ENCODE peak calls at places on chromosome 9, in seven cellular contexts. G is HepG2, H is HCT116, B is H1, W is K562, V is GM12878, Z is endothelial cell of umbilical vein. I is an unnamed sample. For H3K9me3, the result is how much of the 10 kb centered on the place peaks cover.

GRCh38 chr9:91809581-91810285 is 140.3 kb downstream of the ROR2 start:
- DNase-seq in V (no peak), G (no peak), W (no peak), H (no peak), B (peak), Z (no peak), I (no peak)

GRCh38 chr9:96680812-96681499 is 25.8 kb upstream of the PRXL2C start:
- DNase-seq in B (no peak), G (no peak), W (peak), H (no peak), V (no peak), Z (no peak), I (no peak)

GRCh38 chr9:91534374-91534773 is 110.7 kb upstream of the NFIL3 start:
- DNase-seq in H (no peak), W (no peak), V (no peak), G (no peak), B (no peak), Z (no peak), I (no peak)

GRCh38 chr9:120136685-120137084 is 443.3 kb downstream of the CDK5RAP2 start:
- DNase-seq in W (no peak), B (no peak), Z (no peak), H (no peak), G (no peak), V (no peak), I (no peak)

GRCh38 chr9:122059214-122059978 is 33.7 kb downstream of the TTLL11 start:
- DNase-seq in W (no peak), B (no peak), V (no peak), Z (no peak), G (no peak), H (no peak), I (no peak)

GRCh38 chr9:103377667-103378066 is 382.5 kb downstream of the CYLC2 start:
- DNase-seq in Z (no peak), B (no peak), G (no peak), W (no peak), V (no peak), H (no peak), I (no peak)

GRCh38 chr9:3478549-3478953 is 47.2 kb downstream of the RFX3 start:
- DNase-seq in Z (peak), W (no peak), V (peak), B (no peak), H (no peak), G (peak), I (no peak)

GRCh38 chr9:107249131-107249533 is 33.9 kb upstream of the RAD23B start:
- DNase-seq in V (no peak), Z (no peak), W (no peak), H (no peak), B (no peak), G (peak), I (no peak)

GRCh38 chr9:7097785-7098420 is 340.1 kb downstream of the KDM4C start:
- DNase-seq in G (no peak), Z (peak), V (no peak), B (no peak), H (no peak), W (no peak), I (no peak)

GRCh38 chr9:135156525-135157510 is 69.3 kb downstream of the OLFM1 start:
- DNase-seq in B (peak), Z (peak), H (peak), G (peak), W (peak), V (no peak), I (peak)

GRCh38 chr9:6414291-6414690 is 1.3 kb downstream of the UHRF2 start:
- DNase-seq in V (no peak), W (no peak), B (no peak), G (no peak), Z (peak), H (no peak), I (no peak)

GRCh38 chr9:132384376-132384775 is 22.3 kb downstream of the TTF1 start:
- DNase-seq in H (no peak), G (no peak), Z (no peak), V (peak), B (no peak), W (no peak), I (no peak)

GRCh38 chr9:132381966-132382541 is 24.6 kb downstream of the TTF1 start:
- DNase-seq in W (no peak), Z (no peak), V (peak), B (no peak), H (no peak), G (no peak), I (no peak)

DNA sequence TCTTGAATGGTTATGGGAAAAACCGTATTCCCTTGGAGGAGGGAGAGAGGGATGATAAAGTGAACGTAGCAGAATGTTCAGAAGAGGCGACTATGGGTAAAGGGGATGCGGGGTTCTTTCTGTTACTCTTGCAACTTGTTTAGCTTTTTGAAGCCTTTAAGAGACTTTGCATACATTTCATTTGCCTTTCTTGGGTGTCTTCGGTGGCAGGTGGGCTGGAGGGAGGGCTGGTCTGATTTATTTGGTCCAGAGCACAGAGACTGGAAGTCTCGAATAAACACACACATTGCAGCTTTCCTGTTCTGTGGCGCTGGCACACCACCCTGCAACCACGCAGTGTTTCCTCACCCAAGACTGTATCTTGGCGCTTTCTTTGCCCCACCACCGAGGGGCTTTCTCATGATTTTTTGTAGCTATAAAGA is 23.2 kb downstream of the TTF1 start:
- DNase-seq in V (no peak), Z (no peak), B (no peak), H (no peak), G (no peak), W (no peak), I (no peak)
- TF ChIP-seq POLR2AphosphoS5 in V (peak), Z (no peak), B (no peak), H (no peak), G (no peak), W (no peak), I (no peak)

GRCh38 chr9:38423273-38423938 is 848 bp downstream of the IGFBPL1 start:
- DNase-seq in H (no peak), Z (no peak), W (no peak), B (no peak), V (no peak), G (no peak), I (no peak)
- TF ChIP-seq EZH2 in H (no peak), Z (no peak), W (no peak), B (no peak), V (no peak), G (no peak), I (no peak)

GRCh38 chr9:88308831-88309230 is 79.4 kb upstream of the SPIN1 start:
- DNase-seq in Z (no peak), V (no peak), G (no peak), W (no peak), H (no peak), B (no peak), I (no peak)
- H3K9me3 ChIP-seq in Z (under half), V (under half), G (under half), W (under half), H (under half), B (under half), I (under half)

GRCh38 chr9:34072868-34073590 is 24.3 kb upstream of the UBAP2 start:
- DNase-seq in V (no peak), W (no peak), H (no peak), G (peak), B (peak), Z (no peak), I (no peak)
- TF ChIP-seq POLR2AphosphoS5 in V (no peak), W (no peak), H (no peak), G (no peak), B (no peak), Z (no peak), I (no peak)

GRCh38 chr9:2243666-2244555 is 228.8 kb downstream of the SMARCA2 start:
- DNase-seq in Z (peak), G (no peak), V (no peak), W (no peak), H (no peak), B (no peak), I (no peak)

GRCh38 chr9:2241461-2241874 is 226.3 kb downstream of the SMARCA2 start:
- DNase-seq in H (no peak), W (no peak), B (peak), Z (peak), V (no peak), G (no peak), I (peak)

GRCh38 chr9:2242778-2243395 is 227.7 kb downstream of the SMARCA2 start:
- DNase-seq in H (no peak), V (no peak), B (no peak), Z (peak), G (no peak), W (no peak), I (no peak)

GRCh38 chr9:2241875-2242741 is 227.0 kb downstream of the SMARCA2 start:
- DNase-seq in G (peak), Z (peak), V (no peak), B (peak), W (peak), H (peak), I (peak)
- TF ChIP-seq EZH2 in G (no peak), Z (no peak), V (no peak), B (no peak), W (no peak), H (no peak), I (no peak)

DNA sequence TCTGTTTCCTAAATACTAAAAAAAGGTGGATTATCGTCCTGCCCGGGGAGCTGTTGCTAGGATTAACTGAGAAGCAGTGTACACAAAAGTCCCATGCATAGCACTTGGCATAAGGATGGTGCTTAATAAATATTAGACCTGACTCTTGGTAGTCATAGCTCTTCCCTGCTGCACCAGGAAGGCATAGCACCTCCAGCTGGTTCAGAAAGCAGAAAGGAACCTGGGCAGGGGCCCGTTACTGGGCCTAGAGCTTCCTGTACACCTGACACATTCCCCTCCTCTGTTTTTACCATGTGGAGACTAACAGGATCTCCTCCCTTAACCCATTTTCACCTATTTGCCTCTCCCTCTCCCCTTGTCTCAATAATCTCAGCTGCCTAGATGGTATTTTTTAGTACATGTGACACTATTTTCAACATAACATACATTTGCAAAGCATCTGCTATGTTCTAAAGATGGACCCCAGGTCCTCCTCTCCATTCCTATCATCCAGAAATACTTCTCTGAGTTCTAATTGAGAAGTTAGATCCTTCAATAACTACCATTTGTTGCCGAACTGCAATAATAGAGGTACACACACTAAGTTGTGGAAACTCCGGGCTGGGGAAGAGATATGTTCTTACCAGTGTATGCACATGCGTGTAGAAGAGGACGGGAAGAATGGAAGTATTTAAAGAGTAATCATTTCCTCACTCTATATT is 3.2 kb upstream of the ANP32B start:
- DNase-seq in G (no peak), W (no peak), Z (no peak), H (no peak), B (no peak), V (no peak), I (no peak)
- H3K9me3 ChIP-seq in G (under half), W (under half), Z (under half), H (under half), B (under half), V (under half), I (under half)

GRCh38 chr9:137606005-137606601 is 617 bp downstream of the ARRDC1 start:
- DNase-seq in G (no peak), V (no peak), B (no peak), H (no peak), W (no peak), Z (no peak), I (no peak)

GRCh38 chr9:137607141-137607857 is 1.8 kb downstream of the ARRDC1 start:
- DNase-seq in V (no peak), W (no peak), B (no peak), H (no peak), Z (no peak), G (no peak), I (no peak)

GRCh38 chr9:137606734-137607138 is 1.2 kb downstream of the ARRDC1 start:
- DNase-seq in G (no peak), W (no peak), Z (no peak), V (no peak), B (no peak), H (no peak), I (no peak)

GRCh38 chr9:137604345-137605145 is 941 bp upstream of the ARRDC1 start:
- DNase-seq in W (no peak), H (no peak), G (no peak), V (no peak), Z (no peak), B (no peak), I (no peak)

DNA sequence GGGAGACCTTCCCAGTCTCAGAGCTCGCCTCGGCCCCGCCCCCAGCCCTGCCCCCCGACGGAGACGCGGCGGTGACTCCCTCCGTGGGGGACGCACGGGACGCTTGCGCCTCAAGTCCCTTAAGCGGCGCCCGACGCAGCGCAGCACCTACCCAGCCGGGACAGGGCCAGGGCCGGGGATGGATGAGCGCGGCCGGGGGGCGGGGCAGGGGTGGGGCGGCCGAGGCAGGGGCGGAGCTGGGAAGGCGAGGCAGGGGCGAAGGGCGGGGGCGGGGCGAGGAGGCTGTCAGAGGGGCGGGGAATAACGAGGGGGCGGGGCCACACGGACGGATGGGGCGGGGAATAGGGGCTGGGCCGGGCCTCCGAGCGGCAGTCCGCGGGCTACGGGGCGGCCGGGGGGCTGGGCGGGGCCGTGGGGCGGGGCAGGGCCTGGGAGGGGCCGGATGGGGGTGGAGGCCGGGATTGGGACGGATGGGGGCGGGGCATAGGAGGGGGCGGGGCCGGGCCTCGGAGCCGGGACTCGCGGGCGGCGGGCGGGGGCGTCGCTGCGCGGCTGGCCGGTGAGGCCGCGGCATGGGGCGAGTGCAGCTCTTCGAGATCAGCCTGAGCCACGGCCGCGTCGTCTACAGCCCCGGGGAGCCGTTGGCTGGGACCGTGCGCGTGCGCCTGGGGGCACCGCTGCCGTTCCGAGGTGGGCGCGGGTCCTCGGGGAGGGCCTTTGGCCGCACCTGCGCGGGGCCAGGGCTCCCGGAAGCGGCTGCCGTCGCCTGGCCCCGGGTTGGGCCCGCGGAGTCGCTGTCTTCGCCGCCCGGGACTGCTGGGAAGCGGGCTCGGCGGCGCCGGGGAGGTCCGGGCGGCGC is at the start of gene ARRDC1:
- DNase-seq in H (peak), Z (peak), W (peak), G (peak), V (peak), B (peak), I (peak)
- TF ChIP-seq POLR2AphosphoS5 in H (peak), Z (peak), W (no peak), G (peak), V (peak), B (peak), I (peak)

GRCh38 chr9:69340631-69341030 is 15.6 kb downstream of the ENTREP1 start:
- DNase-seq in V (no peak), W (no peak), H (no peak), G (no peak), B (no peak), Z (no peak), I (no peak)
- TF ChIP-seq EZH2 in V (no peak), W (no peak), H (no peak), G (no peak), B (no peak), Z (no peak), I (no peak)

DNA sequence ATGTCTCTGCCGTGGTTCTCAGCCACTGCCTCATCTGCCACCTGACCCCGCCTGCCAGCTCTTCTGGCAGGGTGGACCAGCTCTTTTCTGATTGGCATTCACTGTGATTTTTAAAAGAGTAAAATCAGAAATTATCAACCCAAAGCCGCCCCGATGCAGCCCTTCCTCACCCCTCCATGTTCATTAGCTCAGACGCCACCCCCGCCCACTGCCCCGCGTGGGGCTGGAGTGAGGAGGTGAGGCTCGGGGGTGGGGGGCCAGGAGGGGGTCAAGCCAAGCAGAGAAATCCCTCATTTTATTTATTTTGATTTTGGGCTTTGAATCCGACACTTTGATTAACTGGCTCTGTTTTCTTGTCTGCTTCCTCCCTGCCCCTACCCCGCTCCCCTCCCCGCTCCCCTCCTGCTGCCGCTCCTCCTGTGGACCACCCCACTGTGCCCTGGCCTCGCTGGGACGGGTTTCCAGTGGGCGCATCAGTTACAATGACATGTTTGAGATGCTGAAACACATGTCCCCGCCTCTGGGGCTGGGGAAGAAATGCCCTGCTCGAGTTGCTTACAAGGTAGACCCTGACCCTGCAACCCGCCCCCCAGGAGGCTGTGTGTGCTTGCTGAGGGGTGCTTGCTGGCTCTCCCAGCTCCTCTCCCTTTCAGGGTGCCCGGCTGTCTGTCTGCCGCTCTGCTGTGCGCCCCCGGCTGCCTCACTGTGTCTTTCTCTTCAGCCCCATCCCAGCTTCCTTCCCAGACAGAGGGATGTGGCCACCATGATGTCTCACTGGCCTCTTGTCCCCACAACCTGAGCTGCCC is 224.9 kb downstream of the CACNA1B start:
- DNase-seq in B (peak), W (no peak), H (no peak), V (no peak), G (no peak), Z (no peak), I (no peak)
- H3K9me3 ChIP-seq in B (half or more), W (under half), H (under half), V (under half), G (under half), Z (under half), I (under half)

I was measured in SK-N-MC.